ENCODE peak calls at places on chromosomes 1 and 21, in ten cellular contexts. X, D, R, I, L, N, J, S, H and G are unnamed samples. For H3K4me1 and H3K27me3, the result is how much of the 10 kb centered on the place peaks cover.

GRCh38 chr1:71276466-71276865 is 195.6 kb upstream of the ZRANB2 start:
- DNase-seq in X (peak), D (no peak), R (no peak), I (no peak), L (no peak), N (no peak), J (no peak), S (no peak), H (no peak), G (peak)

GRCh38 chr1:229432905-229433304 is 989 bp downstream of the ACTA1 start:
- DNase-seq in X (no peak), D (no peak), R (no peak), I (no peak), L (no peak), N (no peak), J (no peak), S (no peak), H (no peak), G (no peak)

GRCh38 chr1:216034506-216034905 is 388.7 kb downstream of the USH2A start:
- DNase-seq in X (peak), D (no peak), R (no peak), I (no peak), L (no peak), N (no peak), J (no peak), S (no peak), H (no peak), G (no peak)

GRCh38 chr1:202623075-202623474 is 87.2 kb downstream of the SYT2 start:
- DNase-seq in X (peak), D (no peak), R (peak), I (peak), L (peak), N (no peak), J (no peak), S (peak), H (no peak), G (peak)

GRCh38 chr1:214264196-214264595 is 16.8 kb upstream of the SMYD2 start:
- DNase-seq in X (no peak), D (no peak), R (no peak), I (no peak), L (peak), N (no peak), J (no peak), S (no peak), H (no peak), G (no peak)

GRCh38 chr1:20484526-20485462 is 1.2 kb downstream of the CAMK2N1 start:
- DNase-seq in X (no peak), D (no peak), R (peak), I (no peak), L (no peak), N (no peak), J (no peak), S (peak), H (no peak), G (peak)

GRCh38 chr1:104780470-104781078 is 1030.9 kb downstream of the AMY1C start:
- DNase-seq in X (peak), D (no peak), R (no peak), I (no peak), L (no peak), N (no peak), J (no peak), S (no peak), H (no peak), G (peak)

GRCh38 chr1:77671836-77672235 is 10.6 kb downstream of the ZZZ3 start:
- DNase-seq in X (peak), D (no peak), R (no peak), I (no peak), L (peak), N (no peak), J (no peak), S (no peak), H (no peak), G (peak)

GRCh38 chr21:16378570-16378969 is 648.8 kb downstream of the USP25 start:
- DNase-seq in X (no peak), D (no peak), R (no peak), I (no peak), L (no peak), N (no peak), J (no peak), S (no peak), H (no peak), G (no peak)

GRCh38 chr1:151294748-151295462 is 12.8 kb downstream of the ZNF687 start:
- DNase-seq in X (no peak), D (no peak), R (no peak), I (no peak), L (no peak), N (peak), J (no peak), S (no peak), H (no peak), G (no peak)

GRCh38 chr1:156025873-156026272 is 5.1 kb upstream of the SSR2 start:
- DNase-seq in X (peak), D (peak), R (no peak), I (no peak), L (peak), N (peak), J (no peak), S (no peak), H (peak), G (peak)

GRCh38 chr1:34582356-34582755 is 172.5 kb upstream of the GJB5 start:
- DNase-seq in X (no peak), D (no peak), R (no peak), I (no peak), L (no peak), N (no peak), J (no peak), S (no peak), H (no peak), G (no peak)

GRCh38 chr1:37634554-37635308 is at the start of gene RSPO1:
- DNase-seq in X (no peak), D (no peak), R (no peak), I (no peak), L (peak), N (no peak), J (no peak), S (peak), H (no peak), G (peak)

GRCh38 chr1:235919127-235919796 is 52.6 kb upstream of the LYST start:
- DNase-seq in X (no peak), D (no peak), R (no peak), I (no peak), L (no peak), N (no peak), J (no peak), S (no peak), H (no peak), G (no peak)

GRCh38 chr1:2413495-2414296 is 1.3 kb upstream of the PEX10 start:
- DNase-seq in X (no peak), D (peak), R (peak), I (peak), L (no peak), N (no peak), J (peak), S (peak), H (peak), G (no peak)

GRCh38 chr21:27814226-27814625 is 847.3 kb upstream of the ADAMTS5 start:
- DNase-seq in X (no peak), D (no peak), R (no peak), I (no peak), L (no peak), N (no peak), J (no peak), S (no peak), H (no peak), G (no peak)

GRCh38 chr1:88650676-88651418 is 33.2 kb upstream of the PKN2 start:
- DNase-seq in X (peak), D (no peak), R (no peak), I (no peak), L (no peak), N (no peak), J (no peak), S (no peak), H (no peak), G (peak)

GRCh38 chr1:216531308-216532239 is 108.3 kb upstream of the USH2A start:
- DNase-seq in X (peak), D (no peak), R (no peak), I (no peak), L (peak), N (no peak), J (no peak), S (no peak), H (no peak), G (peak)

GRCh38 chr1:61892977-61893376 is 150.7 kb downstream of the PATJ start:
- DNase-seq in X (no peak), D (no peak), R (no peak), I (no peak), L (no peak), N (no peak), J (no peak), S (no peak), H (no peak), G (no peak)

DNA sequence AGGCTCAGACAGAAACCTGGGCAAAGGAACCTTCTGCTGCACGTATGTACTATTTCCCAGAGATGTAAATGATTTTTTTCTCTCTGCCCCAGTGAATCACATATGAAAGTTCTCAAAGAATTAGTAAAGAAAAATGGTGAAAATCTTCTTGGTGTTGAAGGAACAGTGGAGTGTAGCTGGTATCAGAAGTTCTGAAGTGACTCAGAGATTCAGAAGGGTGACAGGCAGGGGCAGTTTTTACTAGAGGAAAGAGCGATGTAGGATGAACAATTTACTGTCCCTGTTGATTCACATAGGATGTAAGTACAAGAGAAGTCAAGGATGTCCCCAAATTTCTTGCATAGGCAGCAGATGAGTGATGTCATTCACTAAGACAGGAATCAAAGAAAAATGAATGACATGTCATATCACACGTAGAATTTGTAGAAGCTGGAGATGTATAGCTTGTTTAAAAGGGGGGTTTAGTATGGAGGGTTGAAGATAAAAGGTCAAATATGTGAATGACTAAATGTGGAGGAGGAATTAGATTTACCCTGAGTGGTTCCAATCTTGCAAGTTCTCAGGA is 26.4 kb downstream of the WLS start:
- DNase-seq in X (no peak), D (no peak), R (no peak), I (no peak), L (no peak), N (no peak), J (no peak), S (no peak), H (no peak), G (no peak)
- H3K4me1 ChIP-seq in X (under half), D (under half), R (under half), I (half or more), L (under half), N (half or more), J (under half), S (under half), H (under half), G (under half)

DNA sequence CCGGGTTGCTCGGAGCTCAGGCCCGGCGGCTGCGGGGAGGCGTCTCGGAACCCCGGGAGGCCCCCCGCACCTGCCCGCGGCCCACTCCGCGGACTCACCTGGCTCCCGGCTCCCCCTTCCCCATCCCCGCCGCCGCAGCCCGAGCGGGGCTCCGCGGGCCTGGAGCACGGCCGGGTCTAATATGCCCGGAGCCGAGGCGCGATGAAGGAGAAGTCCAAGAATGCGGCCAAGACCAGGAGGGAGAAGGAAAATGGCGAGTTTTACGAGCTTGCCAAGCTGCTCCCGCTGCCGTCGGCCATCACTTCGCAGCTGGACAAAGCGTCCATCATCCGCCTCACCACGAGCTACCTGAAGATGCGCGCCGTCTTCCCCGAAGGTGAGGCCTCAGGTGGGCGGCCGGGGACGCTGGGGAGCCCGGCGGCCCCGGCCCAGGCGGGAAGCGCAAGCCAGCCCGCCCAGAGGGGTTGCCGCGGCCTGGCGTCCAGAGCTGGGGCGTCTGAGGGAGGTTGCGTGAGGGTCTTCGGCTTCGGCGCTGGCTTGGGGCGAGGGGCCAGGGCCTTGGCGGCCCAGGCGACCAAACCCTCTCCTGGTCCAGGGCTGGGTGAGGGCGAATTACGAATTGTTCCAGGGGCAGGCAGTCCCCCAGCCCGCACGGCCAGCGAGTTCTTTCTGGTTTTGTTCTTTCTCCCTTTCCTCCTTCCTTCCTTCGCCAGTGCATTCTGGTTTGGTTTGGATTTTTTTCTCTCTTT is 805 bp downstream of the SIM2 start:
- DNase-seq in X (no peak), D (no peak), R (peak), I (no peak), L (no peak), N (no peak), J (no peak), S (no peak), H (no peak), G (peak)
- H3K27me3 ChIP-seq in X (half or more), D (under half), R (half or more), I (half or more), L (half or more), N (half or more), J (half or more), S (half or more), H (half or more), G (half or more)

GRCh38 chr1:223702735-223703667 is 9.3 kb upstream of the CAPN2 start:
- DNase-seq in X (peak), D (no peak), R (no peak), I (no peak), L (peak), N (no peak), J (no peak), S (no peak), H (no peak), G (peak)
- H3K4me1 ChIP-seq in X (under half), D (under half), R (under half), I (half or more), L (half or more), N (under half), J (half or more), S (under half), H (under half), G (half or more)

GRCh38 chr1:226476066-226476465 is 68.2 kb upstream of the PARP1 start:
- DNase-seq in X (no peak), D (no peak), R (no peak), I (no peak), L (no peak), N (no peak), J (no peak), S (no peak), H (no peak), G (no peak)
- H3K27me3 ChIP-seq in X (under half), D (under half), R (under half), I (under half), L (under half), N (under half), J (under half), S (under half), H (under half), G (under half)

GRCh38 chr1:15148475-15148874 is 5.1 kb upstream of the TMEM51 start:
- DNase-seq in X (no peak), D (no peak), R (no peak), I (no peak), L (no peak), N (no peak), J (no peak), S (no peak), H (no peak), G (no peak)

GRCh38 chr1:15148004-15148403 is 5.5 kb upstream of the TMEM51 start:
- DNase-seq in X (no peak), D (no peak), R (no peak), I (no peak), L (no peak), N (no peak), J (no peak), S (no peak), H (no peak), G (no peak)

GRCh38 chr1:15150376-15150775 is 3.2 kb upstream of the TMEM51 start:
- DNase-seq in X (no peak), D (no peak), R (no peak), I (no peak), L (no peak), N (no peak), J (no peak), S (no peak), H (no peak), G (no peak)

GRCh38 chr1:15146971-15147376 is 6.6 kb upstream of the TMEM51 start:
- DNase-seq in X (no peak), D (no peak), R (no peak), I (no peak), L (no peak), N (no peak), J (no peak), S (no peak), H (no peak), G (no peak)

DNA sequence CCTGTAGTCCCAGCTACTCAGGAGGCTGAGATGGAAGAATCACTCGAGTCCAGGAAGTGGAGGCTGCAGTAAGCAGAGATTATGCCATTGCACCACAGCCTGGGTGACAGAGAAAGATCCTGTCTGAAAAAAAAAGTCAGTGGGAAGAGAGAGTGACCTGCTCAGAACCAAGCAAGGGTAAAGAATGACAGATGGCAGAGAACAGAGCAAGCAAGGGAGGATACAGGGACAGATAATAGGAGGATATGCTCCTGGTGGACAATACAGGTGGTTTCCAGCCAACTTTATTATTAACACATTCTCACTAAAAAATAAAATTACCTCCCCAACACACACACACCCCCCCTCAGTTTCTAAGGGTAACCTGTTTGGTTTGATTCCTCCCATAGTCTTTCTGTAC is 4.6 kb upstream of the TMEM51 start:
- DNase-seq in X (no peak), D (no peak), R (no peak), I (no peak), L (no peak), N (no peak), J (no peak), S (no peak), H (no peak), G (no peak)
- H3K4me1 ChIP-seq in X (under half), D (under half), R (under half), I (under half), L (under half), N (under half), J (under half), S (under half), H (under half), G (under half)

GRCh38 chr1:46448109-46448911 is 41.3 kb upstream of the DMBX1 start:
- DNase-seq in X (no peak), D (no peak), R (no peak), I (peak), L (peak), N (no peak), J (no peak), S (no peak), H (no peak), G (no peak)

GRCh38 chr1:46444466-46444865 is 45.2 kb upstream of the DMBX1 start:
- DNase-seq in X (no peak), D (no peak), R (no peak), I (no peak), L (no peak), N (no peak), J (no peak), S (no peak), H (no peak), G (no peak)

GRCh38 chr1:46446646-46447498 is 42.8 kb upstream of the DMBX1 start:
- DNase-seq in X (peak), D (peak), R (peak), I (peak), L (peak), N (peak), J (peak), S (peak), H (peak), G (peak)

GRCh38 chr1:46447499-46448108 is 42.0 kb upstream of the DMBX1 start:
- DNase-seq in X (no peak), D (no peak), R (no peak), I (no peak), L (no peak), N (no peak), J (no peak), S (no peak), H (no peak), G (no peak)

GRCh38 chr1:46445773-46446256 is 43.8 kb upstream of the DMBX1 start:
- DNase-seq in X (no peak), D (no peak), R (no peak), I (no peak), L (no peak), N (no peak), J (no peak), S (no peak), H (no peak), G (no peak)
- H3K27me3 ChIP-seq in X (half or more), D (under half), R (half or more), I (under half), L (under half), N (under half), J (under half), S (under half), H (under half), G (under half)